ENCODE peak calls at places on chromosomes 2 and 18, in ten cellular contexts. K is IMR-90, V is cardiac septum, N is right cardiac atrium, A is heart right ventricle, J is nephron progenitor cell, Q is mesothelial cell of epicardium, H is choroid plexus epithelial cell, G is skeletal muscle cell, F is NCI-H1092 treated with DMSO at 0.1 percent for 48 hours. U is an unnamed sample.

GRCh38 chr2:225326969-225327368 is 72.5 kb upstream of the NYAP2 start:
- DNase-seq in K (no peak), V (no peak), N (no peak), A (no peak), J (no peak), Q (no peak), H (peak), G (no peak), F (no peak), U (no peak)

GRCh38 chr18:56652802-56653201 is 1.6 kb downstream of the WDR7 start:
- DNase-seq in K (no peak), V (no peak), N (no peak), A (no peak), J (no peak), Q (no peak), H (no peak), G (no peak), F (no peak), U (no peak)

GRCh38 chr18:9147440-9148238 is 11.1 kb downstream of the ANKRD12 start:
- DNase-seq in K (peak), V (no peak), N (no peak), A (peak), J (peak), Q (no peak), H (peak), G (peak), F (peak), U (no peak)

GRCh38 chr18:38695559-38696270 is 1130.1 kb upstream of the CELF4 start:
- DNase-seq in K (no peak), V (no peak), N (no peak), A (no peak), J (no peak), Q (no peak), H (peak), G (peak), F (no peak), U (no peak)

GRCh38 chr2:180524458-180524857 is 455.9 kb upstream of the UBE2E3 start:
- DNase-seq in K (peak), V (no peak), N (no peak), A (no peak), J (no peak), Q (no peak), H (peak), G (no peak), F (no peak), U (no peak)

GRCh38 chr2:96413067-96413722 is 77.6 kb downstream of the NCAPH start:
- DNase-seq in K (no peak), V (no peak), N (no peak), A (no peak), J (no peak), Q (no peak), H (no peak), G (no peak), F (no peak), U (no peak)

GRCh38 chr2:177265834-177266817 is 1.6 kb upstream of the NFE2L2 start:
- DNase-seq in K (peak), V (no peak), N (no peak), A (no peak), J (no peak), Q (no peak), H (peak), G (no peak), F (no peak), U (no peak)

GRCh38 chr2:14634885-14635871 is 2.7 kb downstream of the LRATD1 start:
- DNase-seq in K (peak), V (peak), N (peak), A (peak), J (peak), Q (peak), H (peak), G (no peak), F (peak), U (peak)

GRCh38 chr2:70121627-70122372 is 34.5 kb downstream of the PCBP1 start:
- DNase-seq in K (no peak), V (no peak), N (no peak), A (no peak), J (no peak), Q (no peak), H (no peak), G (no peak), F (no peak), U (no peak)

GRCh38 chr2:238489896-238490295 is 63.2 kb downstream of the ASB1 start:
- DNase-seq in K (no peak), V (peak), N (no peak), A (no peak), J (no peak), Q (no peak), H (no peak), G (no peak), F (no peak), U (no peak)

GRCh38 chr2:64404002-64404731 is 49.8 kb upstream of the LGALSL start:
- DNase-seq in K (peak), V (peak), N (peak), A (peak), J (peak), Q (peak), H (peak), G (peak), F (peak), U (no peak)

GRCh38 chr2:196925768-196926561 is 542 bp downstream of the PGAP1 start:
- DNase-seq in K (peak), V (no peak), N (peak), A (peak), J (peak), Q (no peak), H (peak), G (no peak), F (peak), U (no peak)

GRCh38 chr2:236874866-236875481 is 210.7 kb upstream of the COPS8 start:
- DNase-seq in K (no peak), V (no peak), N (no peak), A (no peak), J (no peak), Q (no peak), H (no peak), G (no peak), F (no peak), U (no peak)

GRCh38 chr2:208549546-208550158 is 143.1 kb downstream of the PTH2R start:
- DNase-seq in K (no peak), V (no peak), N (no peak), A (no peak), J (no peak), Q (no peak), H (no peak), G (no peak), F (no peak), U (no peak)

GRCh38 chr2:239561448-239562001 is 160.7 kb upstream of the HDAC4 start:
- DNase-seq in K (no peak), V (peak), N (no peak), A (no peak), J (no peak), Q (no peak), H (peak), G (peak), F (no peak), U (no peak)

GRCh38 chr18:23629444-23629946 is 33.2 kb downstream of the ANKRD29 start:
- DNase-seq in K (no peak), V (no peak), N (no peak), A (no peak), J (no peak), Q (no peak), H (no peak), G (no peak), F (peak), U (no peak)

GRCh38 chr2:42359894-42360483 is 1.0 kb downstream of the COX7A2L start:
- DNase-seq in K (peak), V (no peak), N (no peak), A (no peak), J (no peak), Q (no peak), H (peak), G (peak), F (no peak), U (no peak)

GRCh38 chr2:8611712-8612111 is 70.1 kb upstream of the ID2 start:
- DNase-seq in K (no peak), V (no peak), N (no peak), A (no peak), J (no peak), Q (no peak), H (no peak), G (no peak), F (no peak), U (no peak)

GRCh38 chr2:37653805-37654378 is 17.6 kb downstream of the CDC42EP3 start:
- DNase-seq in K (no peak), V (peak), N (peak), A (peak), J (no peak), Q (no peak), H (no peak), G (no peak), F (no peak), U (no peak)

GRCh38 chr2:136381722-136382633 is 264.0 kb upstream of the CXCR4 start:
- DNase-seq in K (no peak), V (no peak), N (no peak), A (no peak), J (no peak), Q (no peak), H (no peak), G (no peak), F (no peak), U (no peak)

GRCh38 chr2:127134833-127135830 is 28.2 kb upstream of the BIN1 start:
- DNase-seq in K (no peak), V (no peak), N (peak), A (no peak), J (no peak), Q (no peak), H (no peak), G (no peak), F (no peak), U (no peak)

GRCh38 chr2:154762638-154763037 is 64.1 kb downstream of the KCNJ3 start:
- DNase-seq in K (no peak), V (no peak), N (no peak), A (no peak), J (no peak), Q (no peak), H (no peak), G (no peak), F (no peak), U (no peak)

GRCh38 chr18:63979409-63979908 is 9.6 kb downstream of the SERPINB8 start:
- DNase-seq in K (peak), V (no peak), N (peak), A (peak), J (peak), Q (no peak), H (peak), G (no peak), F (peak), U (peak)

GRCh38 chr2:240257940-240258580 is 117.6 kb upstream of the OTOS start:
- DNase-seq in K (no peak), V (peak), N (peak), A (no peak), J (no peak), Q (no peak), H (no peak), G (no peak), F (no peak), U (no peak)

GRCh38 chr2:195009202-195009601 is 647.8 kb upstream of the SLC39A10 start:
- DNase-seq in K (peak), V (no peak), N (no peak), A (no peak), J (no peak), Q (no peak), H (no peak), G (peak), F (no peak), U (no peak)

GRCh38 chr2:65300772-65301711 is 73.4 kb downstream of the ACTR2 start:
- DNase-seq in K (peak), V (no peak), N (peak), A (no peak), J (no peak), Q (no peak), H (peak), G (peak), F (peak), U (no peak)

GRCh38 chr2:226873051-226873620 is 37.3 kb downstream of the RHBDD1 start:
- DNase-seq in K (peak), V (no peak), N (no peak), A (no peak), J (no peak), Q (no peak), H (peak), G (no peak), F (no peak), U (no peak)

GRCh38 chr2:237752761-237753165 is 45.8 kb upstream of the RBM44 start:
- DNase-seq in K (no peak), V (no peak), N (no peak), A (no peak), J (no peak), Q (no peak), H (no peak), G (no peak), F (no peak), U (no peak)

GRCh38 chr2:143572421-143572820 is 443.2 kb downstream of the ARHGAP15 start:
- DNase-seq in K (no peak), V (no peak), N (no peak), A (no peak), J (no peak), Q (no peak), H (no peak), G (no peak), F (no peak), U (no peak)

GRCh38 chr2:148888003-148888501 is 13.0 kb downstream of the KIF5C start:
- DNase-seq in K (no peak), V (no peak), N (no peak), A (no peak), J (peak), Q (no peak), H (no peak), G (no peak), F (peak), U (no peak)

GRCh38 chr2:10911291-10912075 is at the start of gene KCNF1:
- DNase-seq in K (peak), V (peak), N (peak), A (no peak), J (peak), Q (no peak), H (peak), G (peak), F (peak), U (peak)

GRCh38 chr18:75783816-75784215 is 356.3 kb upstream of the SMIM21 start:
- DNase-seq in K (no peak), V (no peak), N (no peak), A (no peak), J (no peak), Q (no peak), H (no peak), G (no peak), F (peak), U (no peak)

GRCh38 chr2:9656270-9656766 is 25.5 kb upstream of the YWHAQ start:
- DNase-seq in K (peak), V (no peak), N (no peak), A (no peak), J (no peak), Q (no peak), H (peak), G (peak), F (no peak), U (no peak)

GRCh38 chr2:119647440-119648169 is 31.4 kb upstream of the TMEM177 start:
- DNase-seq in K (peak), V (no peak), N (no peak), A (no peak), J (no peak), Q (no peak), H (peak), G (no peak), F (no peak), U (no peak)

U was measured in NCI-H1930.